ENCODE peak calls at places on chromosomes 2 and 18, in five cellular contexts. P, K, G, J and M are unnamed samples.

GRCh38 chr18:22228930-22229329 is 59.5 kb downstream of the GATA6 start:
- DNase-seq in P (no peak), K (no peak), G (no peak), J (no peak), M (no peak)

GRCh38 chr18:9105420-9105819 is 2.9 kb downstream of the NDUFV2 start:
- DNase-seq in P (no peak), K (no peak), G (no peak), J (no peak), M (no peak)

GRCh38 chr18:46402945-46403344 is 254.1 kb downstream of the LOXHD1 start:
- DNase-seq in P (no peak), K (no peak), G (no peak), J (no peak), M (no peak)

GRCh38 chr2:30639836-30640235 is 167.4 kb downstream of the CAPN13 start:
- DNase-seq in P (no peak), K (no peak), G (no peak), J (no peak), M (no peak)

GRCh38 chr2:85795331-85796045 is 41.7 kb downstream of the ATOH8 start:
- DNase-seq in P (no peak), K (no peak), G (no peak), J (no peak), M (no peak)

GRCh38 chr2:147030966-147031760 is 813.7 kb upstream of the ACVR2A start:
- DNase-seq in P (no peak), K (no peak), G (no peak), J (no peak), M (no peak)

GRCh38 chr2:233917146-233917545 is at the start of gene TRPM8:
- DNase-seq in P (no peak), K (no peak), G (no peak), J (no peak), M (no peak)

GRCh38 chr2:217360781-217361485 is 501.1 kb upstream of the TNP1 start:
- DNase-seq in P (peak), K (no peak), G (no peak), J (peak), M (no peak)

GRCh38 chr2:111072220-111072871 is 48.4 kb upstream of the BCL2L11 start:
- DNase-seq in P (no peak), K (no peak), G (no peak), J (no peak), M (no peak)

GRCh38 chr2:135530313-135531230 is at the start of gene ZRANB3:
- DNase-seq in P (peak), K (peak), G (peak), J (peak), M (peak)

GRCh38 chr2:208713066-208713465 is 306.5 kb downstream of the PTH2R start:
- DNase-seq in P (no peak), K (no peak), G (no peak), J (no peak), M (no peak)

GRCh38 chr2:72938455-72938854 is 21.1 kb downstream of the EMX1 start:
- DNase-seq in P (no peak), K (no peak), G (no peak), J (no peak), M (no peak)

GRCh38 chr2:3335001-3335400 is 42.6 kb downstream of the EIPR1 start:
- DNase-seq in P (no peak), K (no peak), G (no peak), J (no peak), M (no peak)

GRCh38 chr2:222290371-222290690 is 8.5 kb downstream of the PAX3 start:
- DNase-seq in P (no peak), K (no peak), G (no peak), J (no peak), M (no peak)

GRCh38 chr2:100895934-100896685 is 76.2 kb downstream of the NPAS2 start:
- DNase-seq in P (no peak), K (no peak), G (no peak), J (no peak), M (no peak)

GRCh38 chr2:168059758-168060157 is 187.6 kb downstream of the STK39 start:
- DNase-seq in P (no peak), K (no peak), G (no peak), J (no peak), M (no peak)

GRCh38 chr2:128949360-128949759 is 630.7 kb upstream of the HS6ST1 start:
- DNase-seq in P (no peak), K (no peak), G (no peak), J (no peak), M (no peak)

GRCh38 chr2:24297663-24298062 is 62.7 kb downstream of the ITSN2 start:
- DNase-seq in P (no peak), K (no peak), G (no peak), J (no peak), M (no peak)

GRCh38 chr18:10912790-10913560 is 236.4 kb downstream of the PIEZO2 start:
- DNase-seq in P (peak), K (no peak), G (no peak), J (no peak), M (no peak)

GRCh38 chr2:105034170-105034569 is 3.7 kb upstream of the MRPS9 start:
- DNase-seq in P (no peak), K (no peak), G (no peak), J (no peak), M (no peak)

GRCh38 chr2:18506883-18507519 is 53.5 kb downstream of the RDH14 start:
- DNase-seq in P (no peak), K (no peak), G (no peak), J (no peak), M (no peak)

GRCh38 chr2:204892506-204893255 is 347.4 kb downstream of the PARD3B start:
- DNase-seq in P (no peak), K (no peak), G (no peak), J (no peak), M (no peak)

GRCh38 chr18:32048507-32049091 is 30.0 kb downstream of the RNF125 start:
- DNase-seq in P (peak), K (no peak), G (no peak), J (no peak), M (no peak)

GRCh38 chr2:200812122-200813022 is 662 bp downstream of the BZW1 start:
- DNase-seq in P (peak), K (no peak), G (peak), J (peak), M (peak)

GRCh38 chr2:11022064-11022463 is 110.3 kb downstream of the KCNF1 start:
- DNase-seq in P (no peak), K (peak), G (no peak), J (no peak), M (peak)